ENCODE peak calls at places on chromosome 16, in four cellular contexts. P is activated naive CD8-positive, alpha-beta T cell treated with anti-CD3 and anti-CD28 coated beads, Interleukin-2, amount 10 ng/mL, durations not matched to agents 7 days and 5 days; L is GM06990; H is fibroblast of lung. D is an unnamed sample.

GRCh38 chr16:5502467-5502869 is 404.9 kb upstream of the EEF2KMT start:
- DNase-seq in P (no peak), L (no peak), H (peak), D (no peak)

GRCh38 chr16:20851601-20852000 is 45.3 kb downstream of the REXO5 start:
- DNase-seq in P (no peak), L (no peak), H (peak), D (peak)

GRCh38 chr16:3282103-3282746 is 1.1 kb upstream of the ZNF263 start:
- DNase-seq in P (no peak), L (no peak), H (peak), D (peak)

GRCh38 chr16:27109666-27110523 is 43.2 kb downstream of the C16orf82 start:
- DNase-seq in P (peak), L (peak), H (peak), D (peak)

GRCh38 chr16:21156767-21157467 is 1.6 kb upstream of the LDAF1 start:
- DNase-seq in P (no peak), L (no peak), H (peak), D (peak)

GRCh38 chr16:3259097-3259496 is 2.7 kb upstream of the MEFV start:
- DNase-seq in P (no peak), L (no peak), H (no peak), D (no peak)

GRCh38 chr16:68754117-68754792 is 17.2 kb downstream of the CDH1 start:
- DNase-seq in P (no peak), L (no peak), H (no peak), D (no peak)

GRCh38 chr16:30456302-30456701 is 10.6 kb upstream of the SEPHS2 start:
- DNase-seq in P (no peak), L (no peak), H (no peak), D (no peak)

GRCh38 chr16:31360296-31360695 is 5.3 kb downstream of the ITGAX start:
- DNase-seq in P (no peak), L (no peak), H (no peak), D (no peak)

GRCh38 chr16:88451586-88452484 is 1.2 kb upstream of the ZFPM1 start:
- DNase-seq in P (no peak), L (no peak), H (no peak), D (no peak)

GRCh38 chr16:12092347-12092882 is 115.9 kb downstream of the SNX29 start:
- DNase-seq in P (no peak), L (no peak), H (peak), D (peak)

GRCh38 chr16:54817940-54818574 is 112.6 kb upstream of the IRX5 start:
- DNase-seq in P (no peak), L (no peak), H (no peak), D (no peak)

GRCh38 chr16:56202036-56202435 is 10.7 kb downstream of the GNAO1 start:
- DNase-seq in P (no peak), L (no peak), H (peak), D (no peak)

GRCh38 chr16:16120044-16120381 is 103.3 kb downstream of the ABCC6 start:
- DNase-seq in P (no peak), L (no peak), H (no peak), D (no peak)

GRCh38 chr16:57178296-57178695 is 7.5 kb downstream of the PSME3IP1 start:
- DNase-seq in P (no peak), L (no peak), H (no peak), D (no peak)

GRCh38 chr16:71460246-71460645 is 1.8 kb downstream of the ZNF23 start:
- DNase-seq in P (no peak), L (no peak), H (peak), D (peak)

GRCh38 chr16:77564791-77565390 is 130.1 kb upstream of the ADAMTS18 start:
- DNase-seq in P (no peak), L (no peak), H (peak), D (peak)

GRCh38 chr16:1487395-1488053 is 1.2 kb downstream of the PTX4 start:
- DNase-seq in P (no peak), L (peak), H (no peak), D (no peak)

GRCh38 chr16:80612461-80613017 is 71.7 kb downstream of the DYNLRB2 start:
- DNase-seq in P (no peak), L (no peak), H (no peak), D (no peak)

GRCh38 chr16:13909872-13910303 is 10.1 kb upstream of the ERCC4 start:
- DNase-seq in P (no peak), L (no peak), H (peak), D (no peak)

GRCh38 chr16:48444574-48444973 is 59.4 kb upstream of the SIAH1 start:
- DNase-seq in P (no peak), L (no peak), H (peak), D (peak)

GRCh38 chr16:797120-797420 is 3.5 kb downstream of the GNG13 start:
- DNase-seq in P (no peak), L (no peak), H (no peak), D (no peak)

GRCh38 chr16:89507834-89508590 is at the start of gene SPG7:
- DNase-seq in P (peak), L (peak), H (peak), D (peak)

GRCh38 chr16:90083139-90083538 is 6.0 kb upstream of the PRDM7 start:
- DNase-seq in P (no peak), L (no peak), H (no peak), D (no peak)

GRCh38 chr16:17395849-17396480 is 74.8 kb downstream of the XYLT1 start:
- DNase-seq in P (no peak), L (no peak), H (peak), D (peak)

GRCh38 chr16:31386157-31386984 is 6.8 kb upstream of the ITGAD start:
- DNase-seq in P (no peak), L (no peak), H (peak), D (peak)

GRCh38 chr16:31421587-31421986 is 6.6 kb downstream of the COX6A2 start:
- DNase-seq in P (peak), L (peak), H (no peak), D (no peak)

GRCh38 chr16:27448531-27449433 is 46.8 kb downstream of the IL21R start:
- DNase-seq in P (no peak), L (no peak), H (no peak), D (no peak)

GRCh38 chr16:24652803-24653202 is 76.6 kb upstream of the TNRC6A start:
- DNase-seq in P (no peak), L (no peak), H (no peak), D (no peak)

GRCh38 chr16:1938910-1939309 is 4.1 kb downstream of the MSRB1 start:
- DNase-seq in P (no peak), L (no peak), H (no peak), D (no peak)

GRCh38 chr16:58107228-58107627 is 22.0 kb downstream of the CFAP20 start:
- DNase-seq in P (no peak), L (no peak), H (no peak), D (no peak)

GRCh38 chr16:47037746-47038458 is 64.4 kb upstream of the DNAJA2 start:
- DNase-seq in P (peak), L (peak), H (peak), D (peak)

GRCh38 chr16:70432800-70433455 is 6.0 kb downstream of the ST3GAL2 start:
- DNase-seq in P (no peak), L (peak), H (peak), D (no peak)

GRCh38 chr16:89444151-89444723 is 46.1 kb downstream of the ANKRD11 start:
- DNase-seq in P (no peak), L (no peak), H (no peak), D (no peak)

GRCh38 chr16:25235991-25236390 is 19.2 kb downstream of the AQP8 start:
- DNase-seq in P (no peak), L (no peak), H (no peak), D (no peak)

GRCh38 chr16:11112723-11113348 is 143.2 kb downstream of the SOCS1 start:
- DNase-seq in P (no peak), L (no peak), H (no peak), D (no peak)

GRCh38 chr16:67666032-67666537 is 465 bp downstream of the ENKD1 start:
- DNase-seq in P (no peak), L (no peak), H (no peak), D (no peak)

GRCh38 chr16:61432421-61432820 is 603.8 kb downstream of the CDH8 start:
- DNase-seq in P (no peak), L (no peak), H (peak), D (no peak)

GRCh38 chr16:20938426-20938825 is 37.9 kb downstream of the LYRM1 start:
- DNase-seq in P (no peak), L (no peak), H (peak), D (peak)